ENCODE peak calls at places on chromosomes 12 and 14, in four cellular contexts. J, N, F and U are unnamed samples.

GRCh38 chr12:64404470-64405446 is 566 bp downstream of the XPOT start:
- DNase-seq in J (peak), N (peak), F (no peak), U (peak)

GRCh38 chr14:42140831-42141279 is 534.2 kb downstream of the LRFN5 start:
- DNase-seq in J (no peak), N (no peak), F (no peak), U (no peak)

GRCh38 chr12:84913151-84913550 is 552 bp upstream of the SLC6A15 start:
- DNase-seq in J (no peak), N (no peak), F (no peak), U (no peak)

GRCh38 chr12:115944851-115945496 is 332.5 kb downstream of the MED13L start:
- DNase-seq in J (no peak), N (no peak), F (no peak), U (no peak)

GRCh38 chr12:50595667-50596066 is 90.9 kb downstream of the DIP2B start:
- DNase-seq in J (no peak), N (peak), F (no peak), U (no peak)

GRCh38 chr12:53485955-53486729 is 13.1 kb downstream of the MAP3K12 start:
- DNase-seq in J (no peak), N (no peak), F (no peak), U (no peak)

GRCh38 chr14:67599698-67600561 is at the start of gene PIGH:
- DNase-seq in J (peak), N (peak), F (peak), U (peak)

GRCh38 chr14:41785696-41786095 is 179.0 kb downstream of the LRFN5 start:
- DNase-seq in J (peak), N (no peak), F (no peak), U (peak)

GRCh38 chr14:44372807-44373497 is 134.1 kb downstream of the FSCB start:
- DNase-seq in J (no peak), N (no peak), F (no peak), U (no peak)

GRCh38 chr12:130966443-130967030 is 12.8 kb downstream of the ADGRD1 start:
- DNase-seq in J (no peak), N (no peak), F (no peak), U (no peak)

GRCh38 chr12:1915082-1915968 is 3.1 kb downstream of the CACNA2D4 start:
- DNase-seq in J (no peak), N (peak), F (no peak), U (no peak)

GRCh38 chr12:22257100-22257499 is 77.4 kb downstream of the ST8SIA1 start:
- DNase-seq in J (no peak), N (no peak), F (no peak), U (no peak)

GRCh38 chr12:98464155-98464554 is 51.2 kb upstream of the TMPO start:
- DNase-seq in J (no peak), N (no peak), F (no peak), U (no peak)

GRCh38 chr14:68786491-68787234 is 6.2 kb downstream of the ZFP36L1 start:
- DNase-seq in J (no peak), N (no peak), F (no peak), U (no peak)

GRCh38 chr12:53623986-53624385 is 2.2 kb downstream of the ATF7 start:
- DNase-seq in J (peak), N (peak), F (no peak), U (no peak)

GRCh38 chr12:124761056-124761455 is 102.6 kb downstream of the SCARB1 start:
- DNase-seq in J (no peak), N (no peak), F (no peak), U (no peak)

GRCh38 chr12:27583981-27584380 is 60.0 kb downstream of the PPFIBP1 start:
- DNase-seq in J (no peak), N (no peak), F (no peak), U (no peak)

GRCh38 chr12:45708901-45709300 is 20.6 kb upstream of the ARID2 start:
- DNase-seq in J (no peak), N (no peak), F (no peak), U (no peak)

GRCh38 chr12:95326450-95326849 is 108.8 kb downstream of the VEZT start:
- DNase-seq in J (peak), N (no peak), F (no peak), U (no peak)

GRCh38 chr14:61222388-61222787 is 58.8 kb downstream of the TMEM30B start:
- DNase-seq in J (no peak), N (no peak), F (no peak), U (no peak)

GRCh38 chr12:124567673-124568373 is 411 bp upstream of the NCOR2 start:
- DNase-seq in J (peak), N (peak), F (no peak), U (peak)

GRCh38 chr14:97336179-97336578 is 539.0 kb downstream of the VRK1 start:
- DNase-seq in J (no peak), N (no peak), F (no peak), U (no peak)

DNA sequence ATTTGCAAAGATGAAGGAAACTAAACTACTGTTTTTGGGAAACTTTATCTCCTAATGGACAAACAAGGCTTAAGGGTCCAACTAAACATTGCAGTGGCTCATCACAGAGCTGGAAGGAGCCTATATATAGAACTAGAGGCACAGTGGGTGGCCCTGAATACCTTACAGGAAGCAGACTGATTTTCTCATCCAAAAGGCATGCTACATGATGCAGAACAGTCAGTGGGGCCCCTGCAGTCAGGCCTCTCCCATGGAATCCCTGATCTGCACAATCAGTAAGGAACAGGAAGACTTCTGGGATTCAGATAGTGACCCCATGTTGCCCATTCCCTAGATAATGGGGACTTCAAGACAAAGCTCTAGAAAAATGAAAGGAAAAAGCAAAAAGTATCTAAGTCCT is 1.9 kb upstream of the LLPH start:
- DNase-seq in J (peak), N (no peak), F (no peak), U (peak)
- TF ChIP-seq CBFB in J (no peak), N (no peak), F (no peak), U (no peak)

DNA sequence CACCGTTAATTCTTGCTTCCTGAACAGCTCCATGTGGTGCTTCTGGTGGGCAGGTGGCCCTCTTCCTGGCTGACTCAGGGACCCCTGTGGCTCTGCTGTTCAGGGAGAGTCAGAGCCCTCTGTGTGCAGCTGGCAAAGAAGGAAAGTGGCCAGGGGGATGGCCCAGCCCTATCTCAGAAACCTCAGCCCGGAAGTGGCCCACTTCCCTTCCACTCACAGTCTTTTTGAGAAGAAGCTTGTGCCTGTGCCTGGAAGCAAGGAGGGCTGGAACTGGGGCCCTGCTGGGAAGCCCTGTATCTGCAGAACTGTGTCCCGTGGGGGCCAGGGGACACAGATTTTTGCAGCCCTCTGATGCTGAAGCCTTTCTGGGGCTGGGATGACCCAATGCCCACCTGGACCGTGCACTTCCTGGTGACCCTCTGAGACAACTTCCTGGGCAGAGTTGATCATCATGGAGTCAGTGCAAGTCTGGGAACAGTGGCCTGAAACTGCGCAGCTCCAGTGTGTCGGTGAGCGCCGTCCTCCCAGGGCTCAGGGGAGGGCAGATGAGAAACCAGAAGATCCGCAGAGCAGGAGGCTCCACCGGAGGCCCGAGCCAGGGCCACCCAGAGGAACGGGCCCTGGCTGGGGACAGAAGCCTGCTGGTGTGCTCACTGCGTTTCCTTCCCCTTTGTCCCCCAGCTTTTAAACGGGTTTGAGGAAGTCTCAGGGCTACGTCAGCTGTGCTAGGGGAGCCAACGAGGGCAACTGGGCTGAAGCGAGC is 217.3 kb upstream of the RTL1 start:
- DNase-seq in J (no peak), N (no peak), F (no peak), U (no peak)
- TF ChIP-seq CBFB in J (no peak), N (no peak), F (no peak), U (no peak)

GRCh38 chr14:53055003-53055402 is 98.1 kb downstream of the DDHD1 start:
- DNase-seq in J (peak), N (peak), F (peak), U (no peak)
- TF ChIP-seq CBFB in J (no peak), N (no peak), F (no peak), U (no peak)

GRCh38 chr14:22333408-22334274 is 255.4 kb downstream of the DAD1 start:
- DNase-seq in J (peak), N (peak), F (no peak), U (no peak)
- TF ChIP-seq CBFB in J (no peak), N (no peak), F (no peak), U (no peak)

DNA sequence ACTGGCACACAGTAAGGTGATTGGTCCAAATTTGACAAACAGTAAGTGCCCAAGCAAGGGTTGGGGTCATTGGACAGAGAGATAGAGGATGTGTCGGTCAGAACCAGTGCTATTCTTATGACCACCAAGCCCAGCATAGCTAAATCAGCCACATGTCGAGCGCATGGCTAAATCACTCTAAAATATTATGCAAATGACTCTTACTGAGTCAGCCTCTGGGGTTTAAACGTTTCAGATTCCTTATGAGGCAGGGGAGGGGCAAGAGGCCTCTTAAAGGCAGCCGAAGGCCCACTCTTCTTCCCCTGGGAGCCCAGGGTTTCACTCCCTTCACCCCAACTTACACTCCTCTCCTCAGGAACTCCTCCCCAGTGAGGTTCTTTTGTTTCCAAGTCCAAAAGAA is 603 bp upstream of the ENDOU start:
- DNase-seq in J (no peak), N (no peak), F (no peak), U (no peak)
- TF ChIP-seq CBFB in J (no peak), N (no peak), F (no peak), U (no peak)

GRCh38 chr12:15556411-15556810 is 232.8 kb downstream of the EPS8 start:
- DNase-seq in J (no peak), N (no peak), F (no peak), U (no peak)

GRCh38 chr12:15558915-15559528 is 230.2 kb downstream of the EPS8 start:
- DNase-seq in J (no peak), N (no peak), F (no peak), U (no peak)

GRCh38 chr12:15550778-15551177 is 228.5 kb downstream of the PTPRO start:
- DNase-seq in J (no peak), N (no peak), F (no peak), U (no peak)

DNA sequence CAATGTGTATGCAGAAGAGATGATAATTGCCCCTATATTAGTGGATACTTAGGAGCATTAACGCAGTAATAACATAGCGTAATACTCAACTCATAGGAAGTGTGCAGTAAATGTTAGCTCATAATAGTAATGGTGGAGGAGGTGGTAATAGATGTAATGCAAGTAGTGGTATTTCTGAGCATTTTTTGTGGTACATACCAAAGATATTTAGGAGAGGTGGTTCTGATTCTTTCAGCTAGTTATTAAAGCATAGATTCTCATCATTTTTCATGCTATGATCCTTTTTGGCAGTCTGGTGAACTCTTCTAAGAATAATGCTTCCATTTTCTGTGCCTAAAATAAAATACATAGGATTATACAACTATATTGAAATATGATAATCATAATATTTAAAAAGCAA is 233.2 kb downstream of the PTPRO start:
- DNase-seq in J (no peak), N (no peak), F (no peak), U (no peak)
- TF ChIP-seq CBFB in J (no peak), N (no peak), F (no peak), U (no peak)

GRCh38 chr14:101174522-101174838 is 271.0 kb upstream of the RTL1 start:
- DNase-seq in J (no peak), N (no peak), F (no peak), U (no peak)
- TF ChIP-seq CBFB in J (no peak), N (no peak), F (no peak), U (no peak)